ENCODE peak calls at places on chromosomes 13 and 19, in ten cellular contexts. V is T follicular helper cell; O is iPS-NIHi11; Z is SK-MEL-5; J is gastrocnemius medialis; D is AG20443; C is stimulated activated CD8-positive, alpha-beta memory T cell treated with anti-CD3 and anti-CD28 coated beads, Interleukin-12 subunit alpha, Interleukin-12 subunit beta, amount 100 ng/mL, for 4 hours; L is stimulated activated CD4-positive, alpha-beta T cell treated with anti-CD3 and anti-CD28 coated beads, Interleukin-2, amount 100 ng/mL, for 24 hours; S is EL; U is GM18507. H is an unnamed sample.
A peak's percentile ranks its signal among the peaks of the same experiment; 100 is the strongest.

GRCh38 chr19:907183-907853 is 5.7 kb downstream of the R3HDM4 start:
- DNase-seq in V (no peak), O (peak; percentile 2), Z (no peak), J (no peak), D (no peak), C (no peak), L (peak; percentile 29), S (no peak), U (no peak), H (no peak)

GRCh38 chr19:36163813-36164212 is 11.6 kb upstream of the COX7A1 start:
- DNase-seq in V (no peak), O (no peak), Z (no peak), J (no peak), D (no peak), C (no peak), L (no peak), S (no peak), U (no peak), H (no peak)

GRCh38 chr13:63855457-63856118 is 2439.9 kb upstream of the PCDH20 start:
- DNase-seq in V (no peak), O (no peak), Z (no peak), J (no peak), D (no peak), C (no peak), L (no peak), S (no peak), U (no peak), H (no peak)

GRCh38 chr19:16952046-16952445 is 63.2 kb downstream of the F2RL3 start:
- DNase-seq in V (no peak), O (no peak), Z (no peak), J (no peak), D (no peak), C (no peak), L (no peak), S (no peak), U (no peak), H (no peak)

GRCh38 chr19:55152017-55152416 is 3.0 kb upstream of the TNNT1 start:
- DNase-seq in V (no peak), O (no peak), Z (no peak), J (no peak), D (no peak), C (no peak), L (no peak), S (peak; percentile 28), U (no peak), H (no peak)

GRCh38 chr13:39037410-39037879 is 444 bp downstream of the PROSER1 start:
- DNase-seq in V (peak; percentile 25), O (no peak), Z (no peak), J (no peak), D (no peak), C (peak; percentile 7), L (no peak), S (no peak), U (no peak), H (no peak)

GRCh38 chr19:30870861-30871260 is 478.4 kb downstream of the TSHZ3 start:
- DNase-seq in V (no peak), O (no peak), Z (no peak), J (no peak), D (no peak), C (no peak), L (no peak), S (peak; percentile 1), U (no peak), H (no peak)

GRCh38 chr19:29524912-29525870 is 603 bp upstream of the VSTM2B start:
- DNase-seq in V (no peak), O (peak; percentile 55), Z (no peak), J (no peak), D (peak; percentile 40), C (no peak), L (peak; percentile 28), S (no peak), U (no peak), H (no peak)

GRCh38 chr19:3708207-3708931 is at the start of gene TJP3:
- DNase-seq in V (no peak), O (peak; percentile 59), Z (no peak), J (no peak), D (peak; percentile 42), C (no peak), L (no peak), S (no peak), U (no peak), H (no peak)

GRCh38 chr13:39773833-39774232 is 118.4 kb downstream of the COG6 start:
- DNase-seq in V (no peak), O (no peak), Z (no peak), J (no peak), D (no peak), C (no peak), L (no peak), S (peak; percentile 68), U (no peak), H (no peak)

GRCh38 chr13:28026508-28026907 is 38.0 kb upstream of the URAD start:
- DNase-seq in V (no peak), O (no peak), Z (no peak), J (no peak), D (no peak), C (no peak), L (no peak), S (no peak), U (no peak), H (no peak)

GRCh38 chr19:39415111-39416046 is 2.9 kb downstream of the PLEKHG2 start:
- DNase-seq in V (no peak), O (no peak), Z (no peak), J (no peak), D (no peak), C (no peak), L (no peak), S (no peak), U (no peak), H (no peak)

GRCh38 chr13:46507978-46508377 is 45.0 kb upstream of the LRCH1 start:
- DNase-seq in V (no peak), O (no peak), Z (no peak), J (no peak), D (no peak), C (no peak), L (no peak), S (peak; percentile 27), U (no peak), H (no peak)

GRCh38 chr19:52959613-52960295 is 2.9 kb downstream of the ZNF816 start:
- DNase-seq in V (no peak), O (no peak), Z (no peak), J (no peak), D (no peak), C (no peak), L (no peak), S (no peak), U (no peak), H (no peak)

GRCh38 chr19:11138659-11139526 is 16.7 kb downstream of the SPC24 start:
- DNase-seq in V (no peak), O (peak; percentile 50), Z (no peak), J (peak; percentile 56), D (peak; percentile 85), C (no peak), L (no peak), S (peak; percentile 88), U (no peak), H (no peak)

GRCh38 chr13:93307651-93308050 is 81.0 kb downstream of the GPC6 start:
- DNase-seq in V (no peak), O (no peak), Z (no peak), J (no peak), D (no peak), C (no peak), L (no peak), S (no peak), U (no peak), H (no peak)

GRCh38 chr13:39656325-39656677 is 839 bp downstream of the COG6 start:
- DNase-seq in V (no peak), O (no peak), Z (no peak), J (no peak), D (no peak), C (no peak), L (no peak), S (no peak), U (no peak), H (no peak)

GRCh38 chr19:32489971-32490370 is 84.4 kb downstream of the DPY19L3 start:
- DNase-seq in V (no peak), O (no peak), Z (no peak), J (no peak), D (no peak), C (no peak), L (no peak), S (peak; percentile 6), U (no peak), H (no peak)

GRCh38 chr13:94028234-94029145 is 451.0 kb downstream of the DCT start:
- DNase-seq in V (no peak), O (no peak), Z (peak; percentile 85), J (no peak), D (no peak), C (no peak), L (no peak), S (no peak), U (no peak), H (no peak)

GRCh38 chr13:38566526-38566925 is 120.4 kb upstream of the FREM2 start:
- DNase-seq in V (no peak), O (no peak), Z (no peak), J (no peak), D (no peak), C (no peak), L (no peak), S (no peak), U (no peak), H (no peak)

GRCh38 chr19:16001481-16002312 is 52.9 kb downstream of the OR10H4 start:
- DNase-seq in V (no peak), O (no peak), Z (peak; percentile 1), J (no peak), D (peak; percentile 68), C (no peak), L (peak; percentile 26), S (peak; percentile 66), U (peak; percentile 48), H (peak; percentile 40)

GRCh38 chr19:5934002-5934401 is 19.9 kb downstream of the CAPS start:
- DNase-seq in V (no peak), O (no peak), Z (no peak), J (no peak), D (no peak), C (no peak), L (no peak), S (no peak), U (no peak), H (no peak)

GRCh38 chr13:45456196-45456972 is 8.4 kb upstream of the COG3 start:
- DNase-seq in V (no peak), O (no peak), Z (no peak), J (no peak), D (peak; percentile 69), C (no peak), L (no peak), S (peak; percentile 55), U (no peak), H (no peak)

GRCh38 chr19:34232566-34233481 is 21.5 kb upstream of the GARRE1 start:
- DNase-seq in V (no peak), O (no peak), Z (peak; percentile 97), J (no peak), D (peak; percentile 87), C (no peak), L (peak; percentile 24), S (peak; percentile 90), U (no peak), H (peak; percentile 5)

GRCh38 chr19:17985037-17985818 is 18.3 kb downstream of the KCNN1 start:
- DNase-seq in V (no peak), O (peak; percentile 43), Z (peak; percentile 52), J (no peak), D (no peak), C (no peak), L (no peak), S (no peak), U (no peak), H (no peak)

GRCh38 chr19:58555920-58556632 is 1.2 kb upstream of the CHMP2A start:
- DNase-seq in V (no peak), O (no peak), Z (no peak), J (no peak), D (no peak), C (no peak), L (no peak), S (no peak), U (no peak), H (no peak)

GRCh38 chr13:40394304-40394983 is 272.0 kb downstream of the FOXO1 start:
- DNase-seq in V (no peak), O (no peak), Z (no peak), J (no peak), D (no peak), C (no peak), L (no peak), S (no peak), U (no peak), H (no peak)

GRCh38 chr19:38001158-38001781 is 94.3 kb downstream of the SIPA1L3 start:
- DNase-seq in V (no peak), O (no peak), Z (no peak), J (no peak), D (no peak), C (no peak), L (no peak), S (no peak), U (no peak), H (no peak)